ENCODE peak calls at places on chromosomes 6 and 20, in seven cellular contexts. One of them, this sample, is unnamed.

GRCh38 chr6:100573169-100573568 is 108.4 kb upstream of the SIM1 start:
- DNase-seq in K562: peak; percentile 17
- DNase-seq in prostate gland: no peak
- DNase-seq in epithelial cell of esophagus: peak; percentile 42
- DNase-seq in stomach: no peak
- DNase-seq in body of pancreas: no peak
- DNase-seq in CD4-positive, CD25-positive, alpha-beta regulatory T cell: no peak
- DNase-seq in this sample: no peak

GRCh38 chr6:33748851-33749250 is 2.1 kb upstream of the IP6K3 start:
- DNase-seq in CD4-positive, CD25-positive, alpha-beta regulatory T cell: no peak
- DNase-seq in prostate gland: no peak
- DNase-seq in epithelial cell of esophagus: no peak
- DNase-seq in body of pancreas: no peak
- DNase-seq in stomach: no peak
- DNase-seq in K562: no peak
- DNase-seq in this sample: no peak

GRCh38 chr6:568085-568484 is 88.8 kb downstream of the HUS1B start:
- DNase-seq in K562: no peak
- DNase-seq in epithelial cell of esophagus: no peak
- DNase-seq in prostate gland: no peak
- DNase-seq in stomach: no peak
- DNase-seq in body of pancreas: no peak
- DNase-seq in CD4-positive, CD25-positive, alpha-beta regulatory T cell: no peak
- DNase-seq in this sample: no peak

GRCh38 chr6:21213492-21213891 is 380.1 kb upstream of the SOX4 start:
- DNase-seq in body of pancreas: no peak
- DNase-seq in CD4-positive, CD25-positive, alpha-beta regulatory T cell: no peak
- DNase-seq in epithelial cell of esophagus: no peak
- DNase-seq in prostate gland: no peak
- DNase-seq in K562: no peak
- DNase-seq in stomach: no peak
- DNase-seq in this sample: no peak

GRCh38 chr20:61805781-61806180 is 259.9 kb downstream of the TAF4 start:
- DNase-seq in epithelial cell of esophagus: no peak
- DNase-seq in body of pancreas: no peak
- DNase-seq in K562: no peak
- DNase-seq in CD4-positive, CD25-positive, alpha-beta regulatory T cell: no peak
- DNase-seq in stomach: no peak
- DNase-seq in prostate gland: no peak
- DNase-seq in this sample: no peak

GRCh38 chr20:56554869-56555268 is 21.8 kb downstream of the FAM209B start:
- DNase-seq in stomach: no peak
- DNase-seq in K562: no peak
- DNase-seq in CD4-positive, CD25-positive, alpha-beta regulatory T cell: no peak
- DNase-seq in prostate gland: peak; percentile 43
- DNase-seq in body of pancreas: peak; percentile 17
- DNase-seq in epithelial cell of esophagus: peak; percentile 97
- DNase-seq in this sample: no peak

GRCh38 chr20:35395728-35396127 is 16.0 kb downstream of the UQCC1 start:
- DNase-seq in body of pancreas: peak; percentile 66
- DNase-seq in K562: no peak
- DNase-seq in epithelial cell of esophagus: no peak
- DNase-seq in stomach: no peak
- DNase-seq in CD4-positive, CD25-positive, alpha-beta regulatory T cell: no peak
- DNase-seq in prostate gland: no peak
- DNase-seq in this sample: no peak

GRCh38 chr6:125923371-125923877 is 33.1 kb upstream of the HINT3 start:
- DNase-seq in body of pancreas: no peak
- DNase-seq in epithelial cell of esophagus: no peak
- DNase-seq in CD4-positive, CD25-positive, alpha-beta regulatory T cell: no peak
- DNase-seq in stomach: no peak
- DNase-seq in prostate gland: no peak
- DNase-seq in K562: no peak
- DNase-seq in this sample: no peak

GRCh38 chr6:169097336-169098052 is 156.2 kb downstream of the THBS2 start:
- DNase-seq in CD4-positive, CD25-positive, alpha-beta regulatory T cell: no peak
- DNase-seq in K562: no peak
- DNase-seq in prostate gland: no peak
- DNase-seq in stomach: no peak
- DNase-seq in epithelial cell of esophagus: no peak
- DNase-seq in body of pancreas: no peak
- DNase-seq in this sample: no peak

GRCh38 chr20:50126662-50127061 is 13.7 kb upstream of the UBE2V1 start:
- DNase-seq in stomach: no peak
- DNase-seq in epithelial cell of esophagus: no peak
- DNase-seq in CD4-positive, CD25-positive, alpha-beta regulatory T cell: no peak
- DNase-seq in prostate gland: no peak
- DNase-seq in body of pancreas: peak; percentile 89
- DNase-seq in K562: no peak
- DNase-seq in this sample: no peak
- H3K4me3 ChIP-seq in stomach: no peak overlapping the region
- H3K4me3 ChIP-seq in epithelial cell of esophagus: no peak overlapping the region
- H3K4me3 ChIP-seq in CD4-positive, CD25-positive, alpha-beta regulatory T cell: no peak overlapping the region
- H3K4me3 ChIP-seq in prostate gland: no peak overlapping the region
- H3K4me3 ChIP-seq in body of pancreas: no peak overlapping the region
- H3K4me3 ChIP-seq in K562: no peak overlapping the region
- H3K4me3 ChIP-seq in this sample: no peak overlapping the region

GRCh38 chr20:51692806-51693400 is 75.3 kb downstream of the ATP9A start:
- DNase-seq in CD4-positive, CD25-positive, alpha-beta regulatory T cell: no peak
- DNase-seq in stomach: no peak
- DNase-seq in prostate gland: no peak
- DNase-seq in epithelial cell of esophagus: no peak
- DNase-seq in K562: no peak
- DNase-seq in body of pancreas: no peak
- DNase-seq in this sample: no peak
- H3K4me3 ChIP-seq in CD4-positive, CD25-positive, alpha-beta regulatory T cell: no peak overlapping the region
- H3K4me3 ChIP-seq in stomach: no peak overlapping the region
- H3K4me3 ChIP-seq in prostate gland: no peak overlapping the region
- H3K4me3 ChIP-seq in epithelial cell of esophagus: no peak overlapping the region
- H3K4me3 ChIP-seq in K562: no peak overlapping the region
- H3K4me3 ChIP-seq in body of pancreas: no peak overlapping the region
- H3K4me3 ChIP-seq in this sample: no peak overlapping the region

GRCh38 chr20:610130-611046 is at the start of gene TCF15:
- DNase-seq in CD4-positive, CD25-positive, alpha-beta regulatory T cell: no peak
- DNase-seq in body of pancreas: peak; percentile 9
- DNase-seq in stomach: no peak
- DNase-seq in prostate gland: no peak
- DNase-seq in K562: peak; percentile 98
- DNase-seq in epithelial cell of esophagus: peak; percentile 39
- DNase-seq in this sample: no peak
- H3K4me3 ChIP-seq in CD4-positive, CD25-positive, alpha-beta regulatory T cell: no peak within 1 kb of the TSS
- H3K4me3 ChIP-seq in body of pancreas: no peak within 1 kb of the TSS
- H3K4me3 ChIP-seq in stomach: no peak within 1 kb of the TSS
- H3K4me3 ChIP-seq in prostate gland: no peak within 1 kb of the TSS
- H3K4me3 ChIP-seq in K562: peak within 1 kb of the TSS; percentile 46
- H3K4me3 ChIP-seq in epithelial cell of esophagus: no peak within 1 kb of the TSS
- H3K4me3 ChIP-seq in this sample: no peak within 1 kb of the TSS

DNA sequence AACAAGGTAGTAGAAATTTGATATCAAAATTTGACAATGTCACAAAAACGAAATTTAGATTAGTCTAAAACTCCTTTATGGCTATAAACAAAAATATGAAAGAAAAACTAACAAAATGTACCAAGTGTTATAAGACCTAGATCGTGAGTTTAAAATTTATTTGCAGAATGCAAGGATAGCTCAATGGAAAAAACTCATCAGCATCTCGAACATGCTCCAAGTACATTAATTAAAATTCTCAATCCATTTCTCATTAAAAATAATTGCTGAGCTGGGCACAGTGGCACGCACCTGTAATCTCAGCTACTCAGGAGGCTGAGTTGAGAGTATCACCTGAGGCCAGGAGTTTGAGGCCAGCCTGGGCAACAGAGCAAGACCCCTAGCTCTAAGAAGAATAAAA is 70.8 kb downstream of the MAP3K5 start:
- DNase-seq in prostate gland: no peak
- DNase-seq in stomach: no peak
- DNase-seq in epithelial cell of esophagus: no peak
- DNase-seq in CD4-positive, CD25-positive, alpha-beta regulatory T cell: no peak
- DNase-seq in body of pancreas: no peak
- DNase-seq in K562: no peak
- DNase-seq in this sample: no peak
- H3K4me3 ChIP-seq in prostate gland: no peak overlapping the region
- H3K4me3 ChIP-seq in stomach: no peak overlapping the region
- H3K4me3 ChIP-seq in epithelial cell of esophagus: no peak overlapping the region
- H3K4me3 ChIP-seq in CD4-positive, CD25-positive, alpha-beta regulatory T cell: no peak overlapping the region
- H3K4me3 ChIP-seq in body of pancreas: no peak overlapping the region
- H3K4me3 ChIP-seq in K562: no peak overlapping the region
- H3K4me3 ChIP-seq in this sample: no peak overlapping the region

GRCh38 chr6:61203966-61204496 is 1082.0 kb downstream of the KHDRBS2 start:
- DNase-seq in prostate gland: no peak
- DNase-seq in stomach: no peak
- DNase-seq in CD4-positive, CD25-positive, alpha-beta regulatory T cell: no peak
- DNase-seq in epithelial cell of esophagus: no peak
- DNase-seq in body of pancreas: no peak
- DNase-seq in K562: no peak
- DNase-seq in this sample: no peak
- H3K4me3 ChIP-seq in prostate gland: no peak overlapping the region
- H3K4me3 ChIP-seq in stomach: no peak overlapping the region
- H3K4me3 ChIP-seq in CD4-positive, CD25-positive, alpha-beta regulatory T cell: no peak overlapping the region
- H3K4me3 ChIP-seq in epithelial cell of esophagus: no peak overlapping the region
- H3K4me3 ChIP-seq in body of pancreas: no peak overlapping the region
- H3K4me3 ChIP-seq in K562: no peak overlapping the region
- H3K4me3 ChIP-seq in this sample: no peak overlapping the region

GRCh38 chr6:159681104-159681503 is 11.9 kb downstream of the SOD2 start:
- DNase-seq in CD4-positive, CD25-positive, alpha-beta regulatory T cell: no peak
- DNase-seq in stomach: no peak
- DNase-seq in K562: no peak
- DNase-seq in prostate gland: no peak
- DNase-seq in body of pancreas: no peak
- DNase-seq in epithelial cell of esophagus: no peak
- DNase-seq in this sample: no peak
- H3K4me3 ChIP-seq in CD4-positive, CD25-positive, alpha-beta regulatory T cell: no peak overlapping the region
- H3K4me3 ChIP-seq in stomach: no peak overlapping the region
- H3K4me3 ChIP-seq in K562: no peak overlapping the region
- H3K4me3 ChIP-seq in prostate gland: no peak overlapping the region
- H3K4me3 ChIP-seq in body of pancreas: no peak overlapping the region
- H3K4me3 ChIP-seq in epithelial cell of esophagus: no peak overlapping the region
- H3K4me3 ChIP-seq in this sample: no peak overlapping the region